ENCODE peak calls at places on chromosomes 7 and 10, in eight cellular contexts. R is effector memory CD4-positive, alpha-beta T cell; B is CD4-positive, CD25-positive, alpha-beta regulatory T cell; P is mammary epithelial cell; A is HCT116; C is heart right ventricle; X is ovary; W is body of pancreas. O is an unnamed sample.

GRCh38 chr10:81215498-81215897 is 659.5 kb upstream of the NRG3 start:
- DNase-seq in X (no peak), W (no peak), R (no peak), A (no peak), P (no peak), C (no peak), B (no peak), O (no peak)

GRCh38 chr10:119282446-119282845 is 75.1 kb downstream of the GRK5 start:
- DNase-seq in W (no peak), C (no peak), P (no peak), X (no peak), B (no peak), A (no peak), R (no peak), O (peak; percentile 61)

GRCh38 chr7:5711419-5711818 is 70.0 kb downstream of the RNF216 start:
- DNase-seq in R (no peak), C (no peak), P (no peak), A (no peak), B (no peak), X (no peak), W (no peak), O (no peak)

GRCh38 chr7:19585761-19586160 is 123.1 kb downstream of the POLR1F start:
- DNase-seq in A (no peak), X (no peak), P (no peak), W (no peak), R (no peak), C (no peak), B (no peak), O (no peak)

GRCh38 chr7:98210513-98211220 is 572 bp upstream of the BHLHA15 start:
- DNase-seq in C (no peak), B (no peak), X (peak; percentile 42), W (peak; percentile 60), R (no peak), P (no peak), A (no peak), O (peak; percentile 54)

GRCh38 chr7:30164567-30164966 is 29.8 kb downstream of the MTURN start:
- DNase-seq in B (no peak), R (no peak), X (no peak), C (no peak), A (peak; percentile 33), W (no peak), P (peak; percentile 77), O (no peak)

GRCh38 chr10:17216217-17216900 is 11.7 kb upstream of the VIM start:
- DNase-seq in B (peak; percentile 13), P (peak; percentile 97), A (peak; percentile 93), C (no peak), X (no peak), R (no peak), W (no peak), O (no peak)

GRCh38 chr7:33932221-33932620 is 26.9 kb downstream of the BMPER start:
- DNase-seq in B (no peak), C (no peak), A (no peak), R (no peak), X (no peak), W (no peak), P (no peak), O (no peak)

GRCh38 chr10:7333995-7334964 is 76.6 kb downstream of the SFMBT2 start:
- DNase-seq in A (no peak), P (no peak), X (peak; percentile 38), B (no peak), W (no peak), R (no peak), C (peak; percentile 25), O (no peak)

GRCh38 chr10:118960166-118961090 is 69.1 kb upstream of the NANOS1 start:
- DNase-seq in R (no peak), A (no peak), W (no peak), B (no peak), X (peak; percentile 75), C (no peak), P (peak; percentile 49), O (no peak)

GRCh38 chr10:117946525-117947070 is 100.1 kb downstream of the RAB11FIP2 start:
- DNase-seq in P (peak; percentile 73), B (no peak), R (no peak), C (no peak), X (no peak), A (peak; percentile 46), W (no peak), O (no peak)

GRCh38 chr7:47594406-47594805 is 12.5 kb upstream of the TNS3 start:
- DNase-seq in C (no peak), X (no peak), A (no peak), B (no peak), R (no peak), P (no peak), W (no peak), O (no peak)

GRCh38 chr7:95205821-95206220 is 118.5 kb downstream of the PON1 start:
- DNase-seq in A (peak; percentile 3), C (no peak), B (no peak), W (no peak), R (no peak), X (no peak), P (peak; percentile 17), O (no peak)

GRCh38 chr10:29658984-29659769 is 24.4 kb upstream of the SVIL start:
- DNase-seq in B (peak; percentile 42), W (no peak), R (peak; percentile 68), A (peak; percentile 97), C (no peak), X (peak; percentile 75), P (peak; percentile 100), O (peak; percentile 78)

GRCh38 chr10:110429301-110429700 is 68.4 kb upstream of the DUSP5 start:
- DNase-seq in B (no peak), A (no peak), P (no peak), X (no peak), R (no peak), W (no peak), C (no peak), O (no peak)

GRCh38 chr7:116075351-116076145 is 45.0 kb upstream of the TFEC start:
- DNase-seq in R (no peak), C (no peak), W (no peak), P (peak; percentile 57), X (no peak), A (no peak), B (no peak), O (peak; percentile 61)

GRCh38 chr10:57689898-57690297 is 577.8 kb downstream of the IPMK start:
- DNase-seq in A (no peak), B (no peak), C (no peak), X (no peak), W (no peak), R (no peak), P (no peak), O (no peak)

GRCh38 chr7:28172976-28173375 is 7.6 kb downstream of the JAZF1 start:
- DNase-seq in R (no peak), A (no peak), P (no peak), X (no peak), C (no peak), B (no peak), W (no peak), O (no peak)

GRCh38 chr7:28173531-28173930 is 7.1 kb downstream of the JAZF1 start:
- DNase-seq in X (no peak), C (peak; percentile 42), A (no peak), W (no peak), B (no peak), P (no peak), R (no peak), O (no peak)

GRCh38 chr7:28174901-28175661 is 5.5 kb downstream of the JAZF1 start:
- DNase-seq in X (no peak), A (no peak), R (no peak), P (no peak), B (no peak), C (no peak), W (no peak), O (no peak)

GRCh38 chr7:28176174-28176573 is 4.4 kb downstream of the JAZF1 start:
- DNase-seq in A (no peak), B (no peak), R (no peak), C (no peak), P (no peak), W (no peak), X (no peak), O (no peak)

DNA sequence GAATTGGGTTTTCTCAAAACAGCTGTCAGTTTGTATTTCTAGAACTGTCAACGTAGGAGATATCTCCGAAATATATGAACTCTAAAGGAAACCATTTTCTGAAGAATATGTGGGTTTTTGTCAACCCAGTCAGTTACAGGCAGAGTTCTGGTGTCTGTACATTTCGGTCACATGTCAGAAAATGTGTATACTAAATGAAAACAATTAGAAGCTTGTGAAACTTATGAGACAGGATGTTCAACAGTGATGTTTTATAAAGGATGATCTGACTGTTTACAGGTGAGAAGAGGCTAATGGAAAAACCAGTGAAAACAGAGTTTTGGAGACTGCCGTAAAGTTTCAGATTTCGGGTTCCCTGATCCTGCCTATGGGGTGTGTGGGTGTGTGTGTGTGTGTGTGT is 6.2 kb downstream of the JAZF1 start:
- DNase-seq in P (no peak), X (no peak), A (no peak), R (no peak), B (no peak), C (no peak), W (no peak), O (no peak)
- H3K4me1 ChIP-seq in P (peaks cover 40% of the 10 kb centered on the region), X (peaks cover 1% of the 10 kb centered on the region), A (peaks cover 9% of the 10 kb centered on the region), R (no peaks in the 10 kb centered on the region), B (peaks cover 26% of the 10 kb centered on the region), C (peaks cover 28% of the 10 kb centered on the region), W (peaks cover 13% of the 10 kb centered on the region), O (no peaks in the 10 kb centered on the region)

GRCh38 chr7:127348247-127348631 is 44.3 kb downstream of the ZNF800 start:
- DNase-seq in C (no peak), P (no peak), R (no peak), W (no peak), X (no peak), B (no peak), A (no peak), O (no peak)
- H3K4me3 ChIP-seq in C (no peak overlapping the region), P (peak overlapping the region; percentile 44), R (peak overlapping the region; percentile 50), W (no peak overlapping the region), X (peak overlapping the region; percentile 30), B (peak overlapping the region; percentile 54), A (no peak overlapping the region), O (no peak overlapping the region)

GRCh38 chr7:1961776-1962276 is 270.9 kb downstream of the MAD1L1 start:
- DNase-seq in W (no peak), R (no peak), A (peak; percentile 49), X (no peak), P (peak; percentile 90), C (no peak), B (peak; percentile 14), O (no peak)
- H3K9me3 ChIP-seq in W (no peaks in the 10 kb centered on the region), R (no peaks in the 10 kb centered on the region), A (no peaks in the 10 kb centered on the region), X (no peaks in the 10 kb centered on the region), P (peaks cover 20% of the 10 kb centered on the region), C (no peaks in the 10 kb centered on the region), B (peaks cover 5% of the 10 kb centered on the region), O (no peaks in the 10 kb centered on the region)

GRCh38 chr10:34721201-34721840 is 93.8 kb downstream of the PARD3 start:
- DNase-seq in C (no peak), X (no peak), B (no peak), P (peak; percentile 81), W (no peak), A (no peak), R (no peak), O (no peak)

GRCh38 chr10:34716958-34717357 is 98.1 kb downstream of the PARD3 start:
- DNase-seq in B (no peak), P (no peak), X (no peak), C (no peak), W (no peak), A (no peak), R (no peak), O (no peak)

GRCh38 chr10:34719746-34720145 is 95.3 kb downstream of the PARD3 start:
- DNase-seq in B (no peak), P (peak; percentile 88), C (no peak), W (no peak), A (no peak), R (no peak), X (no peak), O (no peak)

GRCh38 chr10:34717429-34717828 is 97.7 kb downstream of the PARD3 start:
- DNase-seq in P (no peak), C (no peak), R (no peak), W (no peak), A (no peak), X (no peak), B (no peak), O (no peak)

GRCh38 chr10:34719336-34719735 is 95.8 kb downstream of the PARD3 start:
- DNase-seq in X (no peak), P (no peak), C (no peak), B (no peak), A (no peak), W (no peak), R (no peak), O (no peak)
- H3K4me1 ChIP-seq in X (peaks cover 14% of the 10 kb centered on the region), P (peaks cover 41% of the 10 kb centered on the region), C (peaks cover 29% of the 10 kb centered on the region), B (no peaks in the 10 kb centered on the region), A (peaks cover 40% of the 10 kb centered on the region), W (peaks cover 29% of the 10 kb centered on the region), R (no peaks in the 10 kb centered on the region), O (no peaks in the 10 kb centered on the region)